ENCODE peak calls at places on chromosomes 13 and 19, in seven cellular contexts. W, A, J, P, G, C and B are unnamed samples.

GRCh38 chr19:41339936-41340335 is 13.8 kb downstream of the TGFB1 start:
- DNase-seq in W (no peak), A (no peak), J (peak; percentile 61), P (peak; percentile 86), G (no peak), C (peak; percentile 93), B (peak; percentile 54)

GRCh38 chr19:55113570-55114039 is 3.8 kb downstream of the PPP1R12C start:
- DNase-seq in W (peak; percentile 86), A (no peak), J (peak; percentile 92), P (peak; percentile 99), G (peak; percentile 86), C (peak; percentile 75), B (peak; percentile 99)

GRCh38 chr19:18304194-18304495 is 18.7 kb downstream of the LSM4 start:
- DNase-seq in W (no peak), A (no peak), J (no peak), P (no peak), G (no peak), C (no peak), B (no peak)

GRCh38 chr13:28574617-28575142 is 79.8 kb upstream of the FLT1 start:
- DNase-seq in W (no peak), A (no peak), J (peak; percentile 100), P (peak; percentile 30), G (no peak), C (peak; percentile 96), B (peak; percentile 98)

GRCh38 chr13:76934671-76935070 is 13.6 kb upstream of the ACOD1 start:
- DNase-seq in W (no peak), A (no peak), J (no peak), P (peak; percentile 10), G (no peak), C (no peak), B (no peak)

GRCh38 chr13:31452525-31452924 is 252.8 kb downstream of the B3GLCT start:
- DNase-seq in W (no peak), A (no peak), J (no peak), P (peak; percentile 16), G (no peak), C (no peak), B (no peak)

GRCh38 chr19:23460656-23461055 is 65.4 kb upstream of the ZNF91 start:
- DNase-seq in W (no peak), A (no peak), J (no peak), P (no peak), G (no peak), C (peak; percentile 93), B (no peak)

GRCh38 chr13:98941118-98941517 is 36.7 kb downstream of the DOCK9 start:
- DNase-seq in W (no peak), A (no peak), J (no peak), P (no peak), G (no peak), C (no peak), B (no peak)

GRCh38 chr19:5691205-5691929 is 1.3 kb downstream of the RPL36 start:
- DNase-seq in W (no peak), A (no peak), J (peak; percentile 31), P (no peak), G (peak; percentile 37), C (no peak), B (peak; percentile 47)

GRCh38 chr19:39969266-39969665 is 1.7 kb upstream of the PSMC4 start:
- DNase-seq in W (no peak), A (no peak), J (peak; percentile 35), P (no peak), G (no peak), C (no peak), B (peak; percentile 20)

GRCh38 chr19:16326401-16327130 is 1.9 kb downstream of the KLF2 start:
- DNase-seq in W (no peak), A (no peak), J (no peak), P (peak; percentile 54), G (peak; percentile 67), C (peak; percentile 20), B (peak; percentile 47)

GRCh38 chr19:54451997-54452396 is 3.0 kb downstream of the LENG8 start:
- DNase-seq in W (no peak), A (no peak), J (no peak), P (no peak), G (no peak), C (no peak), B (no peak)

GRCh38 chr13:80840313-80840976 is 499.5 kb upstream of the SPRY2 start:
- DNase-seq in W (peak; percentile 53), A (no peak), J (no peak), P (peak; percentile 70), G (no peak), C (no peak), B (peak; percentile 11)

GRCh38 chr19:12095111-12095790 is 30.7 kb downstream of the ZNF844 start:
- DNase-seq in W (no peak), A (no peak), J (peak; percentile 64), P (no peak), G (no peak), C (no peak), B (peak; percentile 16)

GRCh38 chr13:106440846-106441245 is 94.6 kb downstream of the EFNB2 start:
- DNase-seq in W (no peak), A (no peak), J (no peak), P (peak; percentile 84), G (no peak), C (no peak), B (no peak)

GRCh38 chr13:20340136-20340758 is 108.1 kb upstream of the GJB6 start:
- DNase-seq in W (no peak), A (no peak), J (no peak), P (no peak), G (no peak), C (no peak), B (no peak)

GRCh38 chr19:3276341-3276799 is 51.9 kb downstream of the CELF5 start:
- DNase-seq in W (no peak), A (peak; percentile 95), J (no peak), P (no peak), G (peak; percentile 99), C (peak; percentile 46), B (no peak)

GRCh38 chr19:53333071-53333465 is 481 bp upstream of the ZNF845 start:
- DNase-seq in W (no peak), A (no peak), J (no peak), P (peak; percentile 85), G (peak; percentile 84), C (peak; percentile 93), B (no peak)

GRCh38 chr13:64277097-64277496 is 2861.4 kb upstream of the PCDH20 start:
- DNase-seq in W (no peak), A (no peak), J (no peak), P (no peak), G (no peak), C (no peak), B (no peak)

GRCh38 chr13:33057019-33057785 is 41.0 kb downstream of the KL start:
- DNase-seq in W (peak; percentile 54), A (no peak), J (peak; percentile 6), P (peak; percentile 88), G (no peak), C (peak; percentile 26), B (peak; percentile 34)

GRCh38 chr13:44873486-44873885 is 115.8 kb downstream of the NUFIP1 start:
- DNase-seq in W (no peak), A (no peak), J (no peak), P (no peak), G (no peak), C (no peak), B (no peak)

GRCh38 chr13:35475960-35476943 is at the start of gene MAB21L1:
- DNase-seq in W (peak; percentile 59), A (no peak), J (peak; percentile 19), P (peak; percentile 59), G (no peak), C (peak; percentile 6), B (peak; percentile 44)

GRCh38 chr19:33405491-33406461 is 32.3 kb downstream of the CEBPG start:
- DNase-seq in W (no peak), A (no peak), J (no peak), P (no peak), G (no peak), C (no peak), B (no peak)

GRCh38 chr13:31322025-31322424 is 122.2 kb downstream of the B3GLCT start:
- DNase-seq in W (no peak), A (no peak), J (peak; percentile 7), P (no peak), G (no peak), C (peak; percentile 60), B (peak; percentile 11)

GRCh38 chr19:35484637-35485036 is 5.6 kb downstream of the KRTDAP start:
- DNase-seq in W (no peak), A (no peak), J (no peak), P (peak; percentile 51), G (no peak), C (no peak), B (no peak)

GRCh38 chr13:37413161-37413560 is 185.4 kb downstream of the POSTN start:
- DNase-seq in W (no peak), A (no peak), J (no peak), P (no peak), G (no peak), C (no peak), B (no peak)

GRCh38 chr13:37412271-37412683 is 186.3 kb downstream of the POSTN start:
- DNase-seq in W (no peak), A (no peak), J (peak; percentile 74), P (no peak), G (no peak), C (peak; percentile 20), B (no peak)

GRCh38 chr13:37414667-37415066 is 183.9 kb downstream of the POSTN start:
- DNase-seq in W (peak; percentile 11), A (no peak), J (no peak), P (peak; percentile 78), G (peak; percentile 56), C (no peak), B (no peak)

GRCh38 chr13:37418490-37418889 is 180.1 kb downstream of the POSTN start:
- DNase-seq in W (no peak), A (no peak), J (peak; percentile 79), P (no peak), G (no peak), C (no peak), B (peak; percentile 38)

GRCh38 chr13:37417042-37417441 is 181.5 kb downstream of the POSTN start:
- DNase-seq in W (no peak), A (no peak), J (peak; percentile 53), P (no peak), G (no peak), C (no peak), B (peak; percentile 38)
- H2BK5ac ChIP-seq in W (no peak overlapping the region), A (no peak overlapping the region), J (no peak overlapping the region), P (no peak overlapping the region), G (no peak overlapping the region), C (no peak overlapping the region), B (no peak overlapping the region)

DNA sequence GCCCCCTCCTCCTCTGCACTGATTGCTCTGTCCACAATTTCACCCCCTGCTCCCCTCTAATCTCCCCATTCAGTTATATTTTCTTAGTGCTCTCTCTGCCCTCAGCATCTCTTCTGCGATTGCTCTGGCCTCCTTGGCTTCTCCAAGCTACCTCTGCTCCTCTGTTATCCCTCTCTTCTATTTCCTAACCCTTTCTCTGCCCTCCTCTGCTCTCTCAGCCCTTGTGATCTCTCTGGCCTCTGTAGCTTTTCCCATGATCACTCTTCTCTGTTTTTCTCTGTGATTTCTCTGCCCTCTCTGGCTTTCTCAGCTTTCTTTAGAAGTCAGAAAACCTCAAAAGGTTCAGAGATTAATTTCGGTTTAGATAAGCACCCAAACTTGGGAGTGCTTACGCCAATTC is 795.1 kb downstream of the DIAPH3 start:
- DNase-seq in W (no peak), A (no peak), J (no peak), P (no peak), G (no peak), C (no peak), B (no peak)
- H4K8ac ChIP-seq in W (no peak overlapping the region), A (no peak overlapping the region), J (no peak overlapping the region), P (no peak overlapping the region), G (no peak overlapping the region), C (no peak overlapping the region), B (no peak overlapping the region)

GRCh38 chr13:68692049-68692448 is 1415.6 kb upstream of the ATXN8OS start:
- DNase-seq in W (no peak), A (no peak), J (no peak), P (no peak), G (no peak), C (no peak), B (no peak)
- H2BK5ac ChIP-seq in W (no peak overlapping the region), A (no peak overlapping the region), J (no peak overlapping the region), P (no peak overlapping the region), G (no peak overlapping the region), C (no peak overlapping the region), B (no peak overlapping the region)

GRCh38 chr13:73962284-73962683 is 171.9 kb downstream of the KLF12 start:
- DNase-seq in W (no peak), A (no peak), J (no peak), P (no peak), G (no peak), C (no peak), B (no peak)
- H4K8ac ChIP-seq in W (no peak overlapping the region), A (no peak overlapping the region), J (no peak overlapping the region), P (no peak overlapping the region), G (no peak overlapping the region), C (no peak overlapping the region), B (no peak overlapping the region)